ENCODE peak calls at places on chromosomes 11 and 22, in six cellular contexts. G is upper lobe of right lung, E is suprapubic skin, D is neural progenitor cell, N is ascending aorta, Q is cardiac muscle cell. R is an unnamed sample. For H3K4me1, the result is how much of the 10 kb centered on the place peaks cover.

GRCh38 chr11:36257351-36257750 is 31.9 kb downstream of the COMMD9 start:
- DNase-seq in G (no peak), E (no peak), D (no peak), N (no peak), Q (peak), R (no peak)

GRCh38 chr11:1510928-1511327 is 24.3 kb upstream of the MOB2 start:
- DNase-seq in G (no peak), E (no peak), D (no peak), N (no peak), Q (no peak), R (no peak)

GRCh38 chr11:19116971-19117759 is at the start of gene ZDHHC13:
- DNase-seq in G (peak), E (peak), D (peak), N (peak), Q (peak), R (peak)

GRCh38 chr11:84549221-84549620 is 1077.9 kb downstream of the DLG2 start:
- DNase-seq in G (no peak), E (no peak), D (no peak), N (no peak), Q (no peak), R (no peak)

GRCh38 chr22:44366372-44367310 is 53.9 kb upstream of the SHISAL1 start:
- DNase-seq in G (peak), E (peak), D (no peak), N (no peak), Q (no peak), R (no peak)

GRCh38 chr11:102368472-102368871 is 21.5 kb downstream of the BIRC2 start:
- DNase-seq in G (no peak), E (no peak), D (no peak), N (no peak), Q (no peak), R (no peak)

GRCh38 chr11:123145220-123145619 is 49.8 kb downstream of the CLMP start:
- DNase-seq in G (peak), E (no peak), D (no peak), N (peak), Q (peak), R (peak)

GRCh38 chr22:17264321-17265052 is 45.3 kb upstream of the ADA2 start:
- DNase-seq in G (no peak), E (no peak), D (peak), N (no peak), Q (peak), R (no peak)

GRCh38 chr11:103359221-103359620 is 250.0 kb downstream of the DYNC2H1 start:
- DNase-seq in G (no peak), E (no peak), D (no peak), N (no peak), Q (no peak), R (no peak)

GRCh38 chr11:69889400-69890372 is 70.5 kb upstream of the FGF3 start:
- DNase-seq in G (no peak), E (no peak), D (peak), N (no peak), Q (no peak), R (no peak)

GRCh38 chr22:38655532-38656255 is 498 bp downstream of the FAM227A start:
- DNase-seq in G (no peak), E (peak), D (no peak), N (no peak), Q (peak), R (no peak)

GRCh38 chr11:46611526-46612304 is 5.3 kb downstream of the HARBI1 start:
- DNase-seq in G (no peak), E (no peak), D (no peak), N (no peak), Q (no peak), R (no peak)

GRCh38 chr11:68312780-68313573 is 586 bp downstream of the LRP5 start:
- DNase-seq in G (peak), E (no peak), D (peak), N (no peak), Q (no peak), R (no peak)

GRCh38 chr22:42868751-42869251 is 11.7 kb upstream of the ARFGAP3 start:
- DNase-seq in G (peak), E (no peak), D (no peak), N (peak), Q (peak), R (no peak)

GRCh38 chr11:114191893-114192292 is 104.3 kb upstream of the NNMT start:
- DNase-seq in G (no peak), E (no peak), D (no peak), N (no peak), Q (no peak), R (no peak)

GRCh38 chr11:18315893-18316292 is 6.0 kb downstream of the HPS5 start:
- DNase-seq in G (no peak), E (no peak), D (no peak), N (no peak), Q (no peak), R (no peak)

GRCh38 chr11:19460718-19461405 is 220.1 kb upstream of the E2F8 start:
- DNase-seq in G (no peak), E (no peak), D (no peak), N (no peak), Q (peak), R (no peak)

GRCh38 chr11:8248786-8249185 is 14.9 kb downstream of the LMO1 start:
- DNase-seq in G (peak), E (peak), D (no peak), N (no peak), Q (no peak), R (no peak)

GRCh38 chr22:38282397-38282796 is 9.6 kb upstream of the TMEM184B start:
- DNase-seq in G (no peak), E (no peak), D (no peak), N (no peak), Q (no peak), R (peak)

GRCh38 chr11:113926273-113927183 is 21.9 kb downstream of the HTR3B start:
- DNase-seq in G (no peak), E (no peak), D (no peak), N (no peak), Q (peak), R (peak)

GRCh38 chr11:44597358-44598009 is 32.0 kb downstream of the CD82 start:
- DNase-seq in G (no peak), E (no peak), D (no peak), N (no peak), Q (no peak), R (no peak)

GRCh38 chr11:134607963-134608750 is 196.1 kb upstream of the B3GAT1 start:
- DNase-seq in G (no peak), E (no peak), D (no peak), N (no peak), Q (no peak), R (no peak)

GRCh38 chr22:17563936-17564391 is 666 bp downstream of the SLC25A18 start:
- DNase-seq in G (no peak), E (no peak), D (no peak), N (no peak), Q (peak), R (no peak)

GRCh38 chr11:19441752-19442553 is 201.2 kb upstream of the E2F8 start:
- DNase-seq in G (no peak), E (no peak), D (no peak), N (no peak), Q (peak), R (peak)

GRCh38 chr11:108223449-108224149 is 732 bp downstream of the ATM start:
- DNase-seq in G (no peak), E (no peak), D (no peak), N (no peak), Q (peak), R (no peak)

GRCh38 chr11:64259533-64260067 is 8.3 kb downstream of the PLCB3 start:
- DNase-seq in G (no peak), E (no peak), D (no peak), N (no peak), Q (no peak), R (no peak)

GRCh38 chr22:28171713-28172112 is 252.7 kb upstream of the PITPNB start:
- DNase-seq in G (no peak), E (no peak), D (no peak), N (no peak), Q (no peak), R (no peak)

GRCh38 chr11:121946514-121946913 is 169.5 kb downstream of the BLID start:
- DNase-seq in G (no peak), E (no peak), D (no peak), N (no peak), Q (no peak), R (no peak)

GRCh38 chr11:56889986-56890385 is 98.7 kb upstream of the OR5AK2 start:
- DNase-seq in G (no peak), E (no peak), D (no peak), N (no peak), Q (no peak), R (peak)

GRCh38 chr11:6022954-6023353 is 7.6 kb downstream of the OR56A1 start:
- DNase-seq in G (no peak), E (no peak), D (peak), N (no peak), Q (peak), R (peak)

GRCh38 chr11:3859373-3859881 is 4.0 kb downstream of the STIM1 start:
- DNase-seq in G (no peak), E (no peak), D (no peak), N (peak), Q (no peak), R (no peak)

GRCh38 chr22:23774922-23775436 is 2.3 kb downstream of the MMP11 start:
- DNase-seq in G (no peak), E (no peak), D (peak), N (no peak), Q (peak), R (no peak)

DNA sequence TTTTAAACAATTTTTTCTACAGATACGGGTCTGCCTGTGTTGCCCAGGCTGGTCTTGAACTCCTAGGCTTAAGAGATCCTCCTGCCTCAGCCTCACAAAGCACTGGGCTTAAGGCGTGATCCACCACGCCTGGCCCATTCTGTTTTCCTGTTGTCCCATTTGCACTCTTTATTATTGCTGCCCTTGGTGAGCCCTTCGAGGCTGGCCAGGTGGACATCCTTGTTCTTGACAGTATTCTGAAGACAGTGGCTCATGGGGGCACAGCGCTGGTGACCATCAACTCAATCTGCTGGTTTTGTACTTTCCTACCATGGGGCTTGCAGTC is 35.6 kb downstream of the TBC1D22A start:
- DNase-seq in G (no peak), E (no peak), D (no peak), N (no peak), Q (no peak), R (no peak)
- H3K4me1 ChIP-seq in G (under half), E (under half), D (under half), N (under half), Q (under half), R (under half)

DNA sequence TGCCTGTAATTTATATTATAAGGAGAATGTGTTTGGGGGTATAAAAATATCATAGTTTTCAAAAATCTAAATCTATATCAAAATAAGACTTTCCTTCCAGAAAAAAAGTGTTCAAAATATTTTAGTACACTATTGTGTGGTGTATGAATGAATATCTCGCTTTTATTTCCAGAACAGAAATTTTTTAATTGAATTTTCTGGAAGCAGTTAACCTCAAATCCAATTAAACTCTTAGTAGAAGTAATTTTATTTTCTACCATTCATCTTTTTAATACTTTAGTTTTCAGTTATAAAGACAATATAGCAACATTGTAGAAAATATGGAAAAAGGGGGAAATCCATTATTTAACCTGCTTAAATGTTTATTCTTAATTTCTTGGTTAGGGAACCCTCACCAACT is 58.7 kb downstream of the ACER3 start:
- DNase-seq in G (no peak), E (no peak), D (no peak), N (no peak), Q (no peak), R (no peak)
- TF ChIP-seq CTCF in G (no peak), E (no peak), D (no peak), N (no peak), Q (no peak), R (no peak)

DNA sequence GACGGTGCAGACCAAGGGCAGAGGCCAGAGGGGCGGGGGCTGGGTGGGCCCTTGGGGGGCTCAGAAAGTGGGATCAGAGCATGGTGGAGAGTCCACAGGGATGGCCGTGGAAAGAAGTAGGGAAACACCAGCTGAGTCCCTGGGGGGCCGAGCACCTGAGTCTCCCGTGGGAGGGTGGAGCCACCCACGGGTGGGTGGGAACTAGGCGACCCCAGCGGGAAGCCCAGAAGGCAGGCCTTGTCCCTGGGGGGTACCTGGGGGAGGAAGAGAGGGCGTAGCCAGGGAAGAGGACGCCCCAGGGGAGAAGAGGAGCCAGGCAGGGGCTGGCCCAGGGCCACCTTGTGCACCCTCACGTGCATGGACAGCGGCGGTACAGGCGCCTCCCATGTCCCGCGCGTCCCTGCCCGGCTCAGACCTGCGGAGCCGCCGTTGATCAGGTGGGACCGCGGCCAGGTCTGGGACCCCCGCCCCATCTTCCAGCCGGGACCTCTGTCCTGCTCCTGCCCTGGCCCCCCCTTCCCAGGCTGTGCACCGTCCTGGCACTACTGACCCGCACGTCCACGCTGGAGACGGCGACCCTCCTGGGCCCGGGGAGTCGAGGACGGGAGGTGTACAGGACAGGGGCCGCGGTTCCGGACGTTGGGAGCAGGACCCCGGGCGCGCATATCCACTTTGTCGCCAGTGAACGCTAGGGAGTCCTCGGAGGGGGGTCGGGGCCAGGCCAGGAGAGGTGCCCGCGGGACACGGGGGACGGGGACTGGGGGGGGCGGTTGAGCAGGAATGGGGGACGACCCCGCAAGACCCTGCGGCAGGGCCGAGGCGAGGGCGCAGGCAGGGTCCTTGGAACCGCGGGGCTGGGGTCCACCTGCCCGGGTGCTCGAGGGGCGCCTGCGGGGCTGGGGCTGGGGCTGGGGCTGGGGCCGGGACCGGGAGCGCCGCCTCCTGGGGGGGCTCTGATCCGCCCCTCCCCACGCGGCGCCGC is 10.4 kb downstream of the CRELD2 start:
- DNase-seq in G (no peak), E (no peak), D (no peak), N (no peak), Q (no peak), R (no peak)
- H3K4me1 ChIP-seq in G (under half), E (half or more), D (under half), N (under half), Q (under half), R (under half)

GRCh38 chr11:28671326-28671725 is 563.1 kb downstream of the METTL15 start:
- DNase-seq in G (no peak), E (no peak), D (no peak), N (no peak), Q (no peak), R (no peak)
- TF ChIP-seq CTCF in G (no peak), E (no peak), D (no peak), N (no peak), Q (no peak), R (no peak)

GRCh38 chr22:25166266-25167056 is 33.2 kb upstream of the CRYBB3 start:
- DNase-seq in G (no peak), E (no peak), D (peak), N (no peak), Q (no peak), R (no peak)

GRCh38 chr22:25165785-25166184 is 33.9 kb upstream of the CRYBB3 start:
- DNase-seq in G (no peak), E (no peak), D (no peak), N (no peak), Q (no peak), R (no peak)

GRCh38 chr22:25169278-25170031 is 30.2 kb upstream of the CRYBB3 start:
- DNase-seq in G (peak), E (no peak), D (no peak), N (no peak), Q (no peak), R (no peak)

GRCh38 chr22:25167834-25168601 is 31.6 kb upstream of the CRYBB3 start:
- DNase-seq in G (peak), E (no peak), D (no peak), N (no peak), Q (no peak), R (no peak)

DNA sequence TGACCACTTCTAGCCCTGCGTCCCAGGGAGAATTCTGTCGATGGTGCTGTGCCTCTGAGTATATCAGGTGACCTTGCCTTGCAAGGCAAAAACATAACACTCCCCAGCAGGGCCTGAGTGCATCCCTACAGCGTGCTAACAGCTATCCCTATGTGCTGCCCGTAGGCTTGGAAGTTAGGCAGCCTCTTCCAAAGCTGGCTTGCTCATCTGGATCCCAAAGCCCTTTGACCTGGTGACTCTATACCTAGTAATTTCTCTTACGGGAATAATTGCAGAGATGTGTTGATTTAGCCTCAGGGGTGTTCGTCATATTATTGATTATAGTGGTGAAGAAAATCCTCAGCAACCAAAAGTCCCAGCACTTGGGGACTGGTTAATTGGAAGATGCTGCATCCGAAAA is 32.6 kb upstream of the CRYBB3 start:
- DNase-seq in G (no peak), E (no peak), D (no peak), N (no peak), Q (no peak), R (no peak)
- H3K4me1 ChIP-seq in G (under half), E (under half), D (under half), N (under half), Q (under half), R (under half)

GRCh38 chr11:128777369-128778011 is 83.6 kb downstream of the FLI1 start:
- DNase-seq in G (no peak), E (no peak), D (peak), N (no peak), Q (no peak), R (no peak)
- TF ChIP-seq CTCF in G (no peak), E (no peak), D (no peak), N (no peak), Q (no peak), R (no peak)

GRCh38 chr22:26574001-26574723 is 15.8 kb downstream of the TPST2 start:
- DNase-seq in G (no peak), E (no peak), D (no peak), N (no peak), Q (no peak), R (no peak)
- H3K4me1 ChIP-seq in G (under half), E (under half), D (under half), N (under half), Q (under half), R (under half)

GRCh38 chr11:119704849-119705248 is 24.2 kb downstream of the NECTIN1 start:
- DNase-seq in G (no peak), E (no peak), D (no peak), N (no peak), Q (no peak), R (no peak)

GRCh38 chr11:119709171-119709570 is 19.8 kb downstream of the NECTIN1 start:
- DNase-seq in G (no peak), E (no peak), D (no peak), N (no peak), Q (no peak), R (no peak)

GRCh38 chr11:119705362-119705761 is 23.6 kb downstream of the NECTIN1 start:
- DNase-seq in G (no peak), E (no peak), D (no peak), N (no peak), Q (no peak), R (no peak)

GRCh38 chr11:119706029-119706428 is 23.0 kb downstream of the NECTIN1 start:
- DNase-seq in G (no peak), E (no peak), D (no peak), N (no peak), Q (no peak), R (no peak)

GRCh38 chr11:119706887-119707286 is 22.1 kb downstream of the NECTIN1 start:
- DNase-seq in G (no peak), E (no peak), D (peak), N (no peak), Q (no peak), R (no peak)
- TF ChIP-seq CTCF in G (no peak), E (no peak), D (peak), N (no peak), Q (peak), R (peak)

GRCh38 chr11:128628343-128628673 is 41.0 kb upstream of the ETS1 start:
- DNase-seq in G (no peak), E (no peak), D (no peak), N (no peak), Q (no peak), R (no peak)
- H3K4me1 ChIP-seq in G (under half), E (under half), D (under half), N (under half), Q (under half), R (under half)

GRCh38 chr11:96798445-96798844 is 408.6 kb downstream of the JRKL start:
- DNase-seq in G (no peak), E (no peak), D (no peak), N (no peak), Q (no peak), R (no peak)

GRCh38 chr11:96794152-96794551 is 404.3 kb downstream of the JRKL start:
- DNase-seq in G (no peak), E (no peak), D (peak), N (no peak), Q (no peak), R (no peak)
- TF ChIP-seq CTCF in G (no peak), E (no peak), D (peak), N (no peak), Q (no peak), R (peak)